ENCODE peak calls at places on chromosomes 16 and 17, in eight cellular contexts. One of them, this sample, is unnamed. For H3K9me2, the result is how much of the 10 kb centered on the place peaks cover.

GRCh38 chr16:88073201-88073721 is 122.0 kb downstream of the BANP start:
- DNase-seq in SK-N-SH: no peak
- DNase-seq in OCI-LY7: no peak
- DNase-seq in MM.1S: no peak
- DNase-seq in GM23248: no peak
- DNase-seq in GM23338: no peak
- DNase-seq in HCT116: no peak
- DNase-seq in PC-9: no peak
- DNase-seq in this sample: no peak

GRCh38 chr17:3836551-3836950 is 9.5 kb downstream of the NCBP3 start:
- DNase-seq in GM23248: no peak
- DNase-seq in HCT116: no peak
- DNase-seq in PC-9: no peak
- DNase-seq in OCI-LY7: no peak
- DNase-seq in SK-N-SH: no peak
- DNase-seq in MM.1S: no peak
- DNase-seq in GM23338: no peak
- DNase-seq in this sample: no peak

GRCh38 chr16:79331064-79331463 is 269.5 kb downstream of the MAF start:
- DNase-seq in HCT116: no peak
- DNase-seq in SK-N-SH: no peak
- DNase-seq in PC-9: no peak
- DNase-seq in OCI-LY7: no peak
- DNase-seq in MM.1S: no peak
- DNase-seq in GM23248: no peak
- DNase-seq in GM23338: no peak
- DNase-seq in this sample: no peak

GRCh38 chr17:74274703-74275340 is 788 bp downstream of the DNAI2 start:
- DNase-seq in HCT116: no peak
- DNase-seq in SK-N-SH: no peak
- DNase-seq in MM.1S: no peak
- DNase-seq in GM23248: no peak
- DNase-seq in PC-9: no peak
- DNase-seq in OCI-LY7: peak
- DNase-seq in GM23338: no peak
- DNase-seq in this sample: no peak

GRCh38 chr17:15122857-15123256 is 142.3 kb downstream of the PMP22 start:
- DNase-seq in HCT116: no peak
- DNase-seq in PC-9: no peak
- DNase-seq in SK-N-SH: no peak
- DNase-seq in GM23248: peak
- DNase-seq in GM23338: no peak
- DNase-seq in OCI-LY7: no peak
- DNase-seq in MM.1S: no peak
- DNase-seq in this sample: no peak

GRCh38 chr17:39406951-39407350 is 5.5 kb upstream of the FBXL20 start:
- DNase-seq in GM23248: no peak
- DNase-seq in HCT116: no peak
- DNase-seq in GM23338: no peak
- DNase-seq in SK-N-SH: no peak
- DNase-seq in OCI-LY7: no peak
- DNase-seq in PC-9: no peak
- DNase-seq in MM.1S: no peak
- DNase-seq in this sample: no peak

GRCh38 chr16:20388854-20389253 is 15.7 kb downstream of the PDILT start:
- DNase-seq in OCI-LY7: no peak
- DNase-seq in PC-9: no peak
- DNase-seq in SK-N-SH: no peak
- DNase-seq in MM.1S: no peak
- DNase-seq in GM23248: no peak
- DNase-seq in HCT116: no peak
- DNase-seq in GM23338: no peak
- DNase-seq in this sample: no peak

GRCh38 chr16:67593288-67593687 is 31.0 kb downstream of the CTCF start:
- DNase-seq in GM23338: peak
- DNase-seq in MM.1S: no peak
- DNase-seq in HCT116: no peak
- DNase-seq in PC-9: no peak
- DNase-seq in SK-N-SH: peak
- DNase-seq in OCI-LY7: no peak
- DNase-seq in GM23248: no peak
- DNase-seq in this sample: no peak

GRCh38 chr17:57372156-57372555 is 115.8 kb downstream of the MSI2 start:
- DNase-seq in HCT116: peak
- DNase-seq in PC-9: no peak
- DNase-seq in SK-N-SH: no peak
- DNase-seq in OCI-LY7: no peak
- DNase-seq in GM23248: peak
- DNase-seq in MM.1S: no peak
- DNase-seq in GM23338: no peak
- DNase-seq in this sample: no peak

GRCh38 chr16:49593423-49594040 is 219.9 kb downstream of the C16orf78 start:
- DNase-seq in MM.1S: no peak
- DNase-seq in GM23248: no peak
- DNase-seq in PC-9: no peak
- DNase-seq in SK-N-SH: no peak
- DNase-seq in HCT116: no peak
- DNase-seq in GM23338: no peak
- DNase-seq in OCI-LY7: peak
- DNase-seq in this sample: peak

GRCh38 chr17:75475144-75475835 is 18.9 kb downstream of the TMEM94 start:
- DNase-seq in OCI-LY7: no peak
- DNase-seq in HCT116: no peak
- DNase-seq in MM.1S: no peak
- DNase-seq in GM23248: no peak
- DNase-seq in GM23338: no peak
- DNase-seq in SK-N-SH: no peak
- DNase-seq in PC-9: no peak
- DNase-seq in this sample: no peak

GRCh38 chr16:74898667-74899066 is 86.3 kb downstream of the WDR59 start:
- DNase-seq in MM.1S: no peak
- DNase-seq in HCT116: no peak
- DNase-seq in PC-9: no peak
- DNase-seq in OCI-LY7: no peak
- DNase-seq in GM23248: no peak
- DNase-seq in SK-N-SH: no peak
- DNase-seq in GM23338: no peak
- DNase-seq in this sample: no peak

GRCh38 chr16:71383054-71383773 is 24.7 kb downstream of the CALB2 start:
- DNase-seq in GM23248: peak
- DNase-seq in SK-N-SH: no peak
- DNase-seq in MM.1S: no peak
- DNase-seq in OCI-LY7: no peak
- DNase-seq in PC-9: peak
- DNase-seq in GM23338: peak
- DNase-seq in HCT116: no peak
- DNase-seq in this sample: no peak

GRCh38 chr17:40107266-40107980 is 7.0 kb upstream of the NR1D1 start:
- DNase-seq in GM23338: no peak
- DNase-seq in MM.1S: no peak
- DNase-seq in GM23248: peak
- DNase-seq in OCI-LY7: no peak
- DNase-seq in SK-N-SH: no peak
- DNase-seq in HCT116: no peak
- DNase-seq in PC-9: no peak
- DNase-seq in this sample: no peak

GRCh38 chr16:71914802-71915201 is 19.5 kb downstream of the IST1 start:
- DNase-seq in GM23248: no peak
- DNase-seq in OCI-LY7: no peak
- DNase-seq in PC-9: no peak
- DNase-seq in MM.1S: no peak
- DNase-seq in GM23338: no peak
- DNase-seq in SK-N-SH: no peak
- DNase-seq in HCT116: no peak
- DNase-seq in this sample: no peak

GRCh38 chr16:82016964-82017363 is 5.7 kb upstream of the SDR42E1 start:
- DNase-seq in HCT116: no peak
- DNase-seq in GM23248: peak
- DNase-seq in PC-9: no peak
- DNase-seq in SK-N-SH: no peak
- DNase-seq in MM.1S: no peak
- DNase-seq in GM23338: no peak
- DNase-seq in OCI-LY7: no peak
- DNase-seq in this sample: no peak

GRCh38 chr17:50076221-50076590 is 18.9 kb upstream of the PDK2 start:
- DNase-seq in GM23248: no peak
- DNase-seq in SK-N-SH: no peak
- DNase-seq in GM23338: peak
- DNase-seq in OCI-LY7: no peak
- DNase-seq in MM.1S: no peak
- DNase-seq in PC-9: no peak
- DNase-seq in HCT116: no peak
- DNase-seq in this sample: no peak

GRCh38 chr16:17368951-17369350 is 101.8 kb downstream of the XYLT1 start:
- DNase-seq in HCT116: no peak
- DNase-seq in SK-N-SH: no peak
- DNase-seq in MM.1S: no peak
- DNase-seq in GM23248: no peak
- DNase-seq in PC-9: no peak
- DNase-seq in GM23338: no peak
- DNase-seq in OCI-LY7: no peak
- DNase-seq in this sample: no peak

GRCh38 chr16:89557230-89557935 is 3.1 kb upstream of the RPL13 start:
- DNase-seq in PC-9: peak
- DNase-seq in MM.1S: peak
- DNase-seq in OCI-LY7: peak
- DNase-seq in GM23338: peak
- DNase-seq in HCT116: peak
- DNase-seq in SK-N-SH: peak
- DNase-seq in GM23248: peak
- DNase-seq in this sample: peak

DNA sequence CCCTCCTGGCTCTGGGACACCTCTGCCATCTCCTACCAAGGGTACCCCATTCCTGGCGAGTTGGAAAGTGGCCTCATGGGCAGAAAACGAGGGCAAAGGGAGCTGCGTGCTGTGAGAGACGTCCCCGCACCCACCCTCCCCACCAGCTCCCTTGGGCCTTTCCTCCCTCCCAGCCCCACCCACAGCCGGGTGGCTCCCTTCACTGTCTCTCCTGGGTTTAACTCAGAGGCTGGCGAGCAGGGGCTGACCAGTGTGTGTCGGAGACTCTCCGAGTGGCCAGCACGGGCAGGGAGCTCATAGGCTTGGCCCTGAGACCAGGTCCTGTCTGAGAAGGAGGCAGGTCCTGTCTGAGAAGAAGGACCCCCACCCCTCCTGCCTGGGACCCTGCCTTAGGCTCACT is 26.1 kb downstream of the METRNL start:
- DNase-seq in MM.1S: no peak
- DNase-seq in SK-N-SH: no peak
- DNase-seq in GM23248: peak
- DNase-seq in OCI-LY7: no peak
- DNase-seq in GM23338: no peak
- DNase-seq in PC-9: no peak
- DNase-seq in HCT116: no peak
- DNase-seq in this sample: no peak
- H3K9me2 ChIP-seq in MM.1S: under half
- H3K9me2 ChIP-seq in SK-N-SH: under half
- H3K9me2 ChIP-seq in GM23248: under half
- H3K9me2 ChIP-seq in OCI-LY7: under half
- H3K9me2 ChIP-seq in GM23338: under half
- H3K9me2 ChIP-seq in PC-9: under half
- H3K9me2 ChIP-seq in HCT116: under half
- H3K9me2 ChIP-seq in this sample: under half

DNA sequence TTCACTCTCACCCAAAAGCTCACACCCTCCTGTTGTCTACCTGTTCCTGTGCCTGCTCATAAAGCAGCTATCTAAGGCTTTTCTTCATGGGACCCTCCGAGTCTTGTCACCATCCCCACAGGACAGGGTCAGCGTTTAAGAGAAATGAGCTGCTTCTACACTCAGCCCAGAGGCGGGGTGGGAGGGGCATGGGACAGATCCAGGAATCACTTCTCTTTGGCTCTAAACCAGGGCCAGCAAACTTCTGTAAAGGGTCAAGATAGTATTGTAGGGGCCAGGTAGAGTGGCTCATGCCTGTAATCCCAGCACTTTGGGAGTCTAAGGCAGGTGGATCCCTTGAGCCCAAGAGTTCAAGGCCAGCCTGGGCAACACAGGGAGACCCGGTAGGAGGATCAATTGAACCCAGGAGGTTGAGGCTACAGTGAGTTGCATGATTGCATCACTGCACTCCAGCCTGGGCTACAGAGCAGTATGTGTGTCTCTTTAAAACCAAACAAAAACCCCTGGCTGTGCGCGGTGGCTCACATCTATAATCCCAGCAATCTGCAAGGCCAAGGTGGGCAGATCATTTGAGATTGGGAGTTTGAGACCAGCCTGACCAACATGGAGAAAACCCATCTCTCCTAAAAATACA is 23.2 kb upstream of the KLHL11 start:
- DNase-seq in GM23338: no peak
- DNase-seq in PC-9: no peak
- DNase-seq in OCI-LY7: no peak
- DNase-seq in SK-N-SH: no peak
- DNase-seq in HCT116: no peak
- DNase-seq in GM23248: no peak
- DNase-seq in MM.1S: no peak
- DNase-seq in this sample: no peak
- H3K9me2 ChIP-seq in GM23338: under half
- H3K9me2 ChIP-seq in PC-9: under half
- H3K9me2 ChIP-seq in OCI-LY7: under half
- H3K9me2 ChIP-seq in SK-N-SH: under half
- H3K9me2 ChIP-seq in HCT116: under half
- H3K9me2 ChIP-seq in GM23248: under half
- H3K9me2 ChIP-seq in MM.1S: under half
- H3K9me2 ChIP-seq in this sample: under half

GRCh38 chr16:1924095-1924494 is 5.9 kb upstream of the HS3ST6 start:
- DNase-seq in HCT116: no peak
- DNase-seq in MM.1S: no peak
- DNase-seq in OCI-LY7: no peak
- DNase-seq in SK-N-SH: no peak
- DNase-seq in PC-9: no peak
- DNase-seq in GM23338: no peak
- DNase-seq in GM23248: no peak
- DNase-seq in this sample: no peak
- H3K9me2 ChIP-seq in HCT116: under half
- H3K9me2 ChIP-seq in MM.1S: under half
- H3K9me2 ChIP-seq in OCI-LY7: under half
- H3K9me2 ChIP-seq in SK-N-SH: under half
- H3K9me2 ChIP-seq in PC-9: under half
- H3K9me2 ChIP-seq in GM23338: under half
- H3K9me2 ChIP-seq in GM23248: under half
- H3K9me2 ChIP-seq in this sample: under half

DNA sequence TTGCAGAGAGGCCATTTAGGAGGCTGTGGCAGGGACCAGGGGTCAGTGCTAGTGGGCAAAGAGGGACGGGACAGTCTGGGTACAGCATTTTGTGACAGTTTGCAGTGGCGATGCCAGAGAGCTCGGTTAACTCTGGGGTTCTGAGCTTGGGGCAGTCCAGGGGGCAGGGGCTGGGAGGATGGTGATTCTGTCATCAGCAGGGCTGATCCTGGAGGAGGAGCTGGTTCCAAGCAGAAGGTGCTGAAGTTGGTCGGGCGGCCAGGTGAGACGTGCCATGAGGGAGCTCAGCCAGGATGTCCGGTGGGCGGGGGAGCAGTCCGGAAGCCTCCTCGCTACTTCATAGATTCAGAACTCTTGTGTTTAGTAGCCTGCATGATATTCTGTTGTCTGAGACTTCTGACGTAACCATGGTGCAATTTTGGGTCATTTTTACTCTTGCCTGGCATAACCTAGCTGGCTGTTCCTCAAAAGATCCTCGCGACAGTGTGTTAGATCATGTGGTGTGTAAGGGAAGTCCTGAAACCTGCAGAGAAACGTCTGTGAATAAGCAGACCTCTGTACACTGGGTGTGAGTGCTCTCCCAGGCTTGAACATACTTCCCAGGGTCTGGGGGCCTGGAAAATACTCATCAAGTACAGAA is 122.0 kb downstream of the CLEC16A start:
- DNase-seq in GM23338: no peak
- DNase-seq in PC-9: no peak
- DNase-seq in SK-N-SH: no peak
- DNase-seq in OCI-LY7: no peak
- DNase-seq in GM23248: no peak
- DNase-seq in MM.1S: no peak
- DNase-seq in HCT116: no peak
- DNase-seq in this sample: no peak
- H3K9me2 ChIP-seq in GM23338: under half
- H3K9me2 ChIP-seq in PC-9: under half
- H3K9me2 ChIP-seq in SK-N-SH: under half
- H3K9me2 ChIP-seq in OCI-LY7: under half
- H3K9me2 ChIP-seq in GM23248: under half
- H3K9me2 ChIP-seq in MM.1S: under half
- H3K9me2 ChIP-seq in HCT116: under half
- H3K9me2 ChIP-seq in this sample: under half